ENCODE peak calls at places on chromosomes 12 and 14, in ten cellular contexts. J is sigmoid colon, B is transverse colon, Y is endothelial cell of umbilical vein, V is GM12891, T is breast epithelium, K is stomach, R is esophagus muscularis mucosa, X is upper lobe of left lung, F is HCT116. Z is an unnamed sample.

GRCh38 chr14:105476937-105477658 is 2.5 kb downstream of the CRIP2 start:
- DNase-seq in J (no peak), B (no peak), Y (peak), V (no peak), T (no peak), K (no peak), R (no peak), X (no peak), F (no peak), Z (no peak)

GRCh38 chr12:38157933-38158401 is 158.6 kb upstream of the ALG10B start:
- DNase-seq in J (no peak), B (no peak), Y (no peak), V (no peak), T (no peak), K (no peak), R (peak), X (no peak), F (no peak), Z (no peak)

GRCh38 chr12:107845226-107845979 is 70.9 kb downstream of the ASCL4 start:
- DNase-seq in J (no peak), B (no peak), Y (no peak), V (no peak), T (no peak), K (no peak), R (no peak), X (no peak), F (no peak), Z (no peak)

GRCh38 chr14:72816287-72816686 is 77.6 kb downstream of the DPF3 start:
- DNase-seq in J (no peak), B (no peak), Y (no peak), V (no peak), T (no peak), K (no peak), R (no peak), X (no peak), F (no peak), Z (no peak)

GRCh38 chr12:121628536-121628935 is 2.2 kb downstream of the ORAI1 start:
- DNase-seq in J (no peak), B (no peak), Y (no peak), V (no peak), T (no peak), K (no peak), R (no peak), X (no peak), F (no peak), Z (no peak)

GRCh38 chr12:3365416-3366385 is 125.3 kb upstream of the PRMT8 start:
- DNase-seq in J (no peak), B (no peak), Y (no peak), V (no peak), T (no peak), K (peak), R (no peak), X (no peak), F (no peak), Z (no peak)

GRCh38 chr12:121030576-121031212 is 8.4 kb downstream of the OASL start:
- DNase-seq in J (no peak), B (no peak), Y (no peak), V (no peak), T (no peak), K (no peak), R (no peak), X (no peak), F (no peak), Z (no peak)

GRCh38 chr12:79655036-79655435 is 35.7 kb downstream of the PAWR start:
- DNase-seq in J (no peak), B (no peak), Y (no peak), V (no peak), T (no peak), K (no peak), R (no peak), X (no peak), F (no peak), Z (no peak)

GRCh38 chr14:54676822-54677708 is 110.1 kb downstream of the SAMD4A start:
- DNase-seq in J (no peak), B (no peak), Y (peak), V (no peak), T (no peak), K (no peak), R (no peak), X (no peak), F (peak), Z (no peak)

GRCh38 chr12:82574191-82574590 is 112.5 kb upstream of the TMTC2 start:
- DNase-seq in J (no peak), B (no peak), Y (no peak), V (no peak), T (no peak), K (no peak), R (no peak), X (no peak), F (no peak), Z (no peak)

GRCh38 chr12:105426766-105427165 is 96.3 kb downstream of the C12orf75 start:
- DNase-seq in J (no peak), B (no peak), Y (no peak), V (no peak), T (no peak), K (no peak), R (no peak), X (no peak), F (no peak), Z (no peak)

GRCh38 chr12:89770391-89770790 is 61.8 kb upstream of the ATP2B1 start:
- DNase-seq in J (no peak), B (no peak), Y (no peak), V (no peak), T (no peak), K (no peak), R (no peak), X (no peak), F (no peak), Z (no peak)

GRCh38 chr12:91620949-91621348 is 438.3 kb upstream of the DCN start:
- DNase-seq in J (no peak), B (no peak), Y (no peak), V (no peak), T (no peak), K (no peak), R (no peak), X (no peak), F (no peak), Z (no peak)

GRCh38 chr14:77249286-77249685 is 21.7 kb downstream of the NGB start:
- DNase-seq in J (no peak), B (no peak), Y (no peak), V (no peak), T (no peak), K (no peak), R (no peak), X (no peak), F (no peak), Z (no peak)

GRCh38 chr12:53617700-53618099 is 8.5 kb downstream of the ATF7 start:
- DNase-seq in J (no peak), B (no peak), Y (peak), V (no peak), T (no peak), K (no peak), R (no peak), X (no peak), F (no peak), Z (no peak)

GRCh38 chr12:22684526-22685118 is 59.7 kb downstream of the ETNK1 start:
- DNase-seq in J (no peak), B (no peak), Y (peak), V (no peak), T (no peak), K (no peak), R (no peak), X (no peak), F (peak), Z (no peak)

GRCh38 chr12:89968151-89968699 is 259.6 kb upstream of the ATP2B1 start:
- DNase-seq in J (no peak), B (no peak), Y (no peak), V (no peak), T (no peak), K (no peak), R (no peak), X (no peak), F (no peak), Z (no peak)

GRCh38 chr12:28800129-28800528 is 348.9 kb upstream of the FAR2 start:
- DNase-seq in J (no peak), B (no peak), Y (no peak), V (no peak), T (no peak), K (no peak), R (no peak), X (no peak), F (no peak), Z (no peak)

GRCh38 chr12:75979181-75979580 is 52.4 kb downstream of the PHLDA1 start:
- DNase-seq in J (no peak), B (no peak), Y (peak), V (no peak), T (no peak), K (no peak), R (no peak), X (no peak), F (no peak), Z (no peak)

GRCh38 chr14:50001999-50002925 is 109.4 kb downstream of the ARF6 start:
- DNase-seq in J (no peak), B (peak), Y (no peak), V (no peak), T (no peak), K (peak), R (no peak), X (peak), F (no peak), Z (no peak)

GRCh38 chr12:67468549-67469245 is 179.8 kb upstream of the DYRK2 start:
- DNase-seq in J (no peak), B (no peak), Y (no peak), V (no peak), T (no peak), K (no peak), R (no peak), X (no peak), F (no peak), Z (no peak)

GRCh38 chr14:57889245-57889644 is 23.4 kb upstream of the SLC35F4 start:
- DNase-seq in J (no peak), B (no peak), Y (peak), V (no peak), T (no peak), K (peak), R (no peak), X (peak), F (no peak), Z (no peak)

GRCh38 chr14:104315625-104316024 is 177.2 kb downstream of the KIF26A start:
- DNase-seq in J (peak), B (no peak), Y (no peak), V (no peak), T (peak), K (peak), R (no peak), X (peak), F (no peak), Z (no peak)

GRCh38 chr12:128857173-128857770 is 4.0 kb downstream of the GLT1D1 start:
- DNase-seq in J (peak), B (no peak), Y (no peak), V (no peak), T (no peak), K (no peak), R (no peak), X (peak), F (no peak), Z (no peak)

GRCh38 chr12:91139981-91140659 is 28.8 kb upstream of the LUM start:
- DNase-seq in J (no peak), B (no peak), Y (peak), V (no peak), T (no peak), K (no peak), R (no peak), X (no peak), F (no peak), Z (no peak)

GRCh38 chr12:120939523-120939922 is 35.4 kb upstream of the SPPL3 start:
- DNase-seq in J (peak), B (no peak), Y (no peak), V (no peak), T (peak), K (no peak), R (no peak), X (peak), F (no peak), Z (no peak)

GRCh38 chr12:75315518-75315917 is 14.6 kb downstream of the CAPS2 start:
- DNase-seq in J (no peak), B (no peak), Y (no peak), V (no peak), T (no peak), K (no peak), R (no peak), X (no peak), F (no peak), Z (no peak)

GRCh38 chr14:68285421-68286179 is 466.0 kb downstream of the RAD51B start:
- DNase-seq in J (no peak), B (peak), Y (no peak), V (no peak), T (no peak), K (no peak), R (no peak), X (peak), F (no peak), Z (no peak)

GRCh38 chr14:50002926-50003212 is 110.0 kb downstream of the ARF6 start:
- DNase-seq in J (no peak), B (no peak), Y (no peak), V (no peak), T (no peak), K (no peak), R (no peak), X (no peak), F (no peak), Z (no peak)

GRCh38 chr14:73778736-73779135 is 64.6 kb upstream of the PNMA1 start:
- DNase-seq in J (no peak), B (no peak), Y (no peak), V (no peak), T (no peak), K (no peak), R (no peak), X (no peak), F (no peak), Z (no peak)

GRCh38 chr12:4269279-4269991 is 4.1 kb upstream of the CCND2 start:
- DNase-seq in J (peak), B (peak), Y (peak), V (peak), T (no peak), K (peak), R (no peak), X (peak), F (no peak), Z (no peak)

GRCh38 chr12:50017653-50018052 is 7.6 kb downstream of the RACGAP1 start:
- DNase-seq in J (no peak), B (no peak), Y (no peak), V (no peak), T (no peak), K (no peak), R (no peak), X (peak), F (no peak), Z (no peak)

GRCh38 chr12:30874455-30875313 is 51.9 kb upstream of the TSPAN11 start:
- DNase-seq in J (no peak), B (no peak), Y (no peak), V (no peak), T (no peak), K (no peak), R (peak), X (no peak), F (no peak), Z (no peak)

GRCh38 chr12:30866256-30866655 is 60.3 kb upstream of the TSPAN11 start:
- DNase-seq in J (no peak), B (no peak), Y (no peak), V (no peak), T (no peak), K (no peak), R (no peak), X (no peak), F (no peak), Z (no peak)

GRCh38 chr12:30867415-30867814 is 59.1 kb upstream of the TSPAN11 start:
- DNase-seq in J (no peak), B (no peak), Y (no peak), V (no peak), T (no peak), K (no peak), R (no peak), X (no peak), F (no peak), Z (no peak)

GRCh38 chr12:30870491-30871265 is 55.9 kb upstream of the TSPAN11 start:
- DNase-seq in J (no peak), B (no peak), Y (no peak), V (no peak), T (no peak), K (no peak), R (peak), X (no peak), F (no peak), Z (no peak)
- TF ChIP-seq POLR2A in J (no peak), B (no peak), Y (no peak), V (no peak), T (no peak), K (no peak), R (no peak), X (no peak), F (no peak), Z (no peak)

GRCh38 chr12:51863921-51864700 is 15.6 kb upstream of the FIGNL2 start:
- DNase-seq in J (no peak), B (no peak), Y (no peak), V (no peak), T (no peak), K (no peak), R (no peak), X (no peak), F (no peak), Z (no peak)
- TF ChIP-seq POLR2AphosphoS5 in J (no peak), B (no peak), Y (no peak), V (no peak), T (no peak), K (no peak), R (no peak), X (no peak), F (no peak), Z (no peak)

GRCh38 chr12:132557969-132558856 is 52.2 kb downstream of the LRCOL1 start:
- DNase-seq in J (no peak), B (no peak), Y (no peak), V (no peak), T (no peak), K (no peak), R (no peak), X (no peak), F (no peak), Z (no peak)
- TF ChIP-seq POLR2A in J (no peak), B (no peak), Y (no peak), V (no peak), T (no peak), K (no peak), R (no peak), X (no peak), F (no peak), Z (no peak)

GRCh38 chr14:34457186-34457585 is 4.9 kb downstream of the SPTSSA start:
- DNase-seq in J (no peak), B (no peak), Y (no peak), V (no peak), T (no peak), K (no peak), R (no peak), X (no peak), F (no peak), Z (no peak)
- TF ChIP-seq POLR2AphosphoS5 in J (no peak), B (no peak), Y (no peak), V (no peak), T (no peak), K (no peak), R (no peak), X (no peak), F (no peak), Z (no peak)

Z was measured in GM12892.